ENCODE peak calls at places on chromosomes 5 and 9, in six cellular contexts. One of them, this sample, is unnamed. For H3K27me3, the result is how much of the 10 kb centered on the place peaks cover.

GRCh38 chr5:134549714-134550113 is 24.2 kb downstream of the JADE2 start:
- DNase-seq in dorsolateral prefrontal cortex: no peak
- DNase-seq in GM06990: no peak
- DNase-seq in fibroblast of lung: peak
- DNase-seq in Peyer's patch: no peak
- DNase-seq in aorta: no peak
- DNase-seq in this sample: no peak

GRCh38 chr5:132747693-132748440 is 641 bp downstream of the CCNI2 start:
- DNase-seq in GM06990: peak
- DNase-seq in dorsolateral prefrontal cortex: no peak
- DNase-seq in fibroblast of lung: no peak
- DNase-seq in Peyer's patch: peak
- DNase-seq in aorta: no peak
- DNase-seq in this sample: no peak

GRCh38 chr5:80761176-80761575 is 106.4 kb upstream of the DHFR start:
- DNase-seq in Peyer's patch: no peak
- DNase-seq in aorta: no peak
- DNase-seq in fibroblast of lung: no peak
- DNase-seq in dorsolateral prefrontal cortex: no peak
- DNase-seq in GM06990: no peak
- DNase-seq in this sample: no peak

GRCh38 chr9:97954550-97954989 is 16.6 kb upstream of the HEMGN start:
- DNase-seq in dorsolateral prefrontal cortex: peak
- DNase-seq in aorta: no peak
- DNase-seq in GM06990: peak
- DNase-seq in Peyer's patch: no peak
- DNase-seq in fibroblast of lung: peak
- DNase-seq in this sample: no peak

GRCh38 chr5:166369326-166369725 is 1922.1 kb upstream of the WWC1 start:
- DNase-seq in GM06990: no peak
- DNase-seq in fibroblast of lung: peak
- DNase-seq in aorta: no peak
- DNase-seq in Peyer's patch: no peak
- DNase-seq in dorsolateral prefrontal cortex: no peak
- DNase-seq in this sample: no peak

GRCh38 chr5:139295692-139296091 is 2.2 kb downstream of the MATR3 start:
- DNase-seq in GM06990: no peak
- DNase-seq in Peyer's patch: no peak
- DNase-seq in aorta: no peak
- DNase-seq in fibroblast of lung: no peak
- DNase-seq in dorsolateral prefrontal cortex: no peak
- DNase-seq in this sample: no peak

GRCh38 chr5:67182406-67182805 is 14.2 kb downstream of the CD180 start:
- DNase-seq in dorsolateral prefrontal cortex: no peak
- DNase-seq in Peyer's patch: no peak
- DNase-seq in aorta: peak
- DNase-seq in fibroblast of lung: peak
- DNase-seq in GM06990: no peak
- DNase-seq in this sample: peak

GRCh38 chr9:134163374-134164196 is 779 bp downstream of the RNU6ATAC start:
- DNase-seq in GM06990: peak
- DNase-seq in Peyer's patch: peak
- DNase-seq in aorta: peak
- DNase-seq in dorsolateral prefrontal cortex: peak
- DNase-seq in fibroblast of lung: peak
- DNase-seq in this sample: peak

GRCh38 chr9:84850830-84851372 is 181.4 kb downstream of the NTRK2 start:
- DNase-seq in aorta: no peak
- DNase-seq in GM06990: no peak
- DNase-seq in dorsolateral prefrontal cortex: no peak
- DNase-seq in fibroblast of lung: no peak
- DNase-seq in Peyer's patch: no peak
- DNase-seq in this sample: no peak

GRCh38 chr5:74141053-74141452 is 499.5 kb downstream of the ENC1 start:
- DNase-seq in Peyer's patch: no peak
- DNase-seq in GM06990: no peak
- DNase-seq in fibroblast of lung: no peak
- DNase-seq in aorta: no peak
- DNase-seq in dorsolateral prefrontal cortex: no peak
- DNase-seq in this sample: no peak

GRCh38 chr5:126509339-126509738 is 85.7 kb downstream of the ALDH7A1 start:
- DNase-seq in GM06990: no peak
- DNase-seq in fibroblast of lung: no peak
- DNase-seq in Peyer's patch: no peak
- DNase-seq in dorsolateral prefrontal cortex: no peak
- DNase-seq in aorta: no peak
- DNase-seq in this sample: peak

GRCh38 chr5:62315376-62316049 is 9.5 kb downstream of the KIF2A start:
- DNase-seq in dorsolateral prefrontal cortex: no peak
- DNase-seq in aorta: no peak
- DNase-seq in Peyer's patch: no peak
- DNase-seq in fibroblast of lung: peak
- DNase-seq in GM06990: no peak
- DNase-seq in this sample: no peak

GRCh38 chr5:83219077-83219476 is 141.7 kb downstream of the XRCC4 start:
- DNase-seq in aorta: no peak
- DNase-seq in dorsolateral prefrontal cortex: no peak
- DNase-seq in GM06990: peak
- DNase-seq in Peyer's patch: no peak
- DNase-seq in fibroblast of lung: no peak
- DNase-seq in this sample: no peak

GRCh38 chr5:118903010-118903409 is 85.3 kb downstream of the DTWD2 start:
- DNase-seq in GM06990: no peak
- DNase-seq in Peyer's patch: no peak
- DNase-seq in fibroblast of lung: peak
- DNase-seq in dorsolateral prefrontal cortex: no peak
- DNase-seq in aorta: no peak
- DNase-seq in this sample: no peak

GRCh38 chr5:3604501-3604900 is 8.9 kb downstream of the IRX1 start:
- DNase-seq in Peyer's patch: no peak
- DNase-seq in fibroblast of lung: no peak
- DNase-seq in dorsolateral prefrontal cortex: no peak
- DNase-seq in aorta: no peak
- DNase-seq in GM06990: no peak
- DNase-seq in this sample: no peak
- H3K27me3 ChIP-seq in Peyer's patch: under half
- H3K27me3 ChIP-seq in fibroblast of lung: under half
- H3K27me3 ChIP-seq in dorsolateral prefrontal cortex: half or more
- H3K27me3 ChIP-seq in aorta: under half
- H3K27me3 ChIP-seq in GM06990: under half
- H3K27me3 ChIP-seq in this sample: under half

GRCh38 chr5:177403194-177403825 is 2.8 kb upstream of the PFN3 start:
- DNase-seq in fibroblast of lung: no peak
- DNase-seq in Peyer's patch: no peak
- DNase-seq in GM06990: no peak
- DNase-seq in dorsolateral prefrontal cortex: no peak
- DNase-seq in aorta: no peak
- DNase-seq in this sample: no peak

GRCh38 chr5:177402271-177403043 is 2.0 kb upstream of the PFN3 start:
- DNase-seq in dorsolateral prefrontal cortex: peak
- DNase-seq in GM06990: peak
- DNase-seq in Peyer's patch: peak
- DNase-seq in fibroblast of lung: peak
- DNase-seq in aorta: peak
- DNase-seq in this sample: peak

GRCh38 chr5:177397875-177398390 is 2.5 kb downstream of the PFN3 start:
- DNase-seq in fibroblast of lung: no peak
- DNase-seq in Peyer's patch: no peak
- DNase-seq in GM06990: no peak
- DNase-seq in aorta: no peak
- DNase-seq in dorsolateral prefrontal cortex: no peak
- DNase-seq in this sample: no peak

GRCh38 chr5:177396807-177397206 is 3.7 kb downstream of the PFN3 start:
- DNase-seq in Peyer's patch: no peak
- DNase-seq in aorta: no peak
- DNase-seq in fibroblast of lung: no peak
- DNase-seq in GM06990: no peak
- DNase-seq in dorsolateral prefrontal cortex: no peak
- DNase-seq in this sample: no peak

GRCh38 chr5:177399903-177400868 is at the start of gene PFN3:
- DNase-seq in Peyer's patch: peak
- DNase-seq in dorsolateral prefrontal cortex: no peak
- DNase-seq in fibroblast of lung: peak
- DNase-seq in GM06990: no peak
- DNase-seq in aorta: no peak
- DNase-seq in this sample: no peak
- H3K27me3 ChIP-seq in Peyer's patch: under half
- H3K27me3 ChIP-seq in dorsolateral prefrontal cortex: half or more
- H3K27me3 ChIP-seq in fibroblast of lung: under half
- H3K27me3 ChIP-seq in GM06990: under half
- H3K27me3 ChIP-seq in aorta: under half
- H3K27me3 ChIP-seq in this sample: under half

GRCh38 chr5:128850049-128850448 is 115.2 kb upstream of the SLC27A6 start:
- DNase-seq in dorsolateral prefrontal cortex: no peak
- DNase-seq in fibroblast of lung: no peak
- DNase-seq in GM06990: no peak
- DNase-seq in aorta: no peak
- DNase-seq in Peyer's patch: no peak
- DNase-seq in this sample: no peak

GRCh38 chr5:128857061-128857677 is 108.1 kb upstream of the SLC27A6 start:
- DNase-seq in GM06990: no peak
- DNase-seq in fibroblast of lung: peak
- DNase-seq in Peyer's patch: no peak
- DNase-seq in dorsolateral prefrontal cortex: no peak
- DNase-seq in aorta: no peak
- DNase-seq in this sample: no peak

DNA sequence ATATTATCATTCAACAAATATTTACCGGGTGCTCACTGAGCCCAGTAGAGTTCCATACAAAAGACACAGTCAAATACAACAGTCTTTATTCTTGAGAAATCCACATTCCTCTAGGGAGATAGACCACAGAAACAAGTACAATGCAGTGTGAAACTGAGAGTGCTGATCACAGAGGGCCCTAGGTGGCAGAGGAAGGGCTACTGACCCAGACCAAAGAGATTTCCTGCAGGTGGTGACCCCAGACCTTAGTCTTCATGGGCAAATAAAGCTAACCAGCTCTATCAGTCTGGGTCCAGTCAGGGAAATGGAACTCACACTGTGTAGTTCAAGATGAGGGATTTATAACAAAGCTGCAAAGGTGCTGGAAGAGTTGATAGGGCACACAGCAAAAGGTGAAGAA is 110.4 kb upstream of the SLC27A6 start:
- DNase-seq in Peyer's patch: no peak
- DNase-seq in aorta: no peak
- DNase-seq in fibroblast of lung: no peak
- DNase-seq in GM06990: no peak
- DNase-seq in dorsolateral prefrontal cortex: no peak
- DNase-seq in this sample: no peak
- H3K27me3 ChIP-seq in Peyer's patch: under half
- H3K27me3 ChIP-seq in aorta: under half
- H3K27me3 ChIP-seq in fibroblast of lung: under half
- H3K27me3 ChIP-seq in GM06990: under half
- H3K27me3 ChIP-seq in dorsolateral prefrontal cortex: under half
- H3K27me3 ChIP-seq in this sample: under half

GRCh38 chr9:122213589-122214413 is 15.0 kb downstream of the LHX6 start:
- DNase-seq in dorsolateral prefrontal cortex: no peak
- DNase-seq in GM06990: peak
- DNase-seq in aorta: no peak
- DNase-seq in fibroblast of lung: no peak
- DNase-seq in Peyer's patch: peak
- DNase-seq in this sample: no peak
- H3K27me3 ChIP-seq in dorsolateral prefrontal cortex: half or more
- H3K27me3 ChIP-seq in GM06990: under half
- H3K27me3 ChIP-seq in aorta: under half
- H3K27me3 ChIP-seq in fibroblast of lung: half or more
- H3K27me3 ChIP-seq in Peyer's patch: under half
- H3K27me3 ChIP-seq in this sample: under half

DNA sequence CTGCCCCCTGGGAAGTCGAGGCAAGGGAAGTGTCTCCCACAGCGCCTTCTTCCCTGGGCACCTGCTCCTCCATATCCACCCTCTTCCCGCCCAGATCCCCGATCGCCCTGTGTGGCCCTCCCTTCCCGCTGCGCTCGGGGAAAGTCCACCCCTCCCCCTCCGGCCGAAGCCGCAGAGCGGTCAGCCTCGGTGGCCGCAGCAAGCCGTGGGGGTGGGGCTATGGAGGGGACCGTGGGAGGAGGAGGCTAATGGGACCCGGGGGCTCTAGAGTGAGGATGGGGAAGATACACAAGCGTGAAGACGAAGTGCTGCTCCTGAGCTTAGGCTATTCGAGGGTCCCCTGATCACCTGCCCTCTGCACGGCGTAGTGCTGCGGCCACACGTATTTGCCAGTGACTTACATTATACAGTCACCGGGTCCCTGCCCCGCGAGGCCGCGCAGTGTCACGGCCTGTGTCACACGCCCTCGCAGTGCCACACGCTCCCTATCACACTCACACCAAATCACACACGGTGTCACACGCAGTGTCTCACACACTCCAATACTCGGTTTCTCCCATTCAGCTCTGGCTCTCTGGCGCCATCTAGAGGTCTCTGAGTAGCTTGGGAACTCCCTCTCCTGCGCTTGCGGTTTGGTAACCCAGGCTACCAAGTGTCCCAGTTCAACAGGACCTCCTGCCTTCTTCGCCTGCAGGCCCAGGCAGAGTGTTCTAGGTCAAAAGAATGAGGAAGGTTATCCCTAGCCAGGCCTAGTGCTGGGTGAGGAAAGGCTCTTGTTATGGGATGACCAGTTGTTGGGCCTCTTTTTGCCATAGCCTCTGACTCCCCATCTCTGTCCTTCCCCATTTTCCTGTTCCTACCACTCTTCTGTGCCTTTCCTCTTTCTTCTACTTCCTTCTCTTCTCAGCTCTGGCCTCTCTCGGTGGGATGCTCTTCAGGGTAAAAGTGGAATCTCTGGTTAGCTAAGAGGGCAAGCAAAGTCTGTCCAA is 855 bp upstream of the PCDH1 start:
- DNase-seq in aorta: peak
- DNase-seq in Peyer's patch: peak
- DNase-seq in fibroblast of lung: peak
- DNase-seq in GM06990: peak
- DNase-seq in dorsolateral prefrontal cortex: peak
- DNase-seq in this sample: peak
- H3K27me3 ChIP-seq in aorta: under half
- H3K27me3 ChIP-seq in Peyer's patch: under half
- H3K27me3 ChIP-seq in fibroblast of lung: half or more
- H3K27me3 ChIP-seq in GM06990: under half
- H3K27me3 ChIP-seq in dorsolateral prefrontal cortex: under half
- H3K27me3 ChIP-seq in this sample: under half

GRCh38 chr9:124040935-124041816 is 29.6 kb downstream of the LHX2 start:
- DNase-seq in Peyer's patch: peak
- DNase-seq in aorta: peak
- DNase-seq in fibroblast of lung: no peak
- DNase-seq in GM06990: peak
- DNase-seq in dorsolateral prefrontal cortex: no peak
- DNase-seq in this sample: peak
- H3K27me3 ChIP-seq in Peyer's patch: under half
- H3K27me3 ChIP-seq in aorta: under half
- H3K27me3 ChIP-seq in fibroblast of lung: under half
- H3K27me3 ChIP-seq in GM06990: under half
- H3K27me3 ChIP-seq in dorsolateral prefrontal cortex: under half
- H3K27me3 ChIP-seq in this sample: under half

This sample was measured in uterus.